ENCODE peak calls at places on chromosomes 3 and 15, in five cellular contexts. O is germinal center; Y is stimulated activated CD4-positive, alpha-beta T cell treated with anti-CD3 and anti-CD28 coated beads, Interleukin-2, amount 100 ng/mL, for 48 hours; F is Right ventricle myocardium inferior; Q is amniotic stem cell. E is an unnamed sample.

GRCh38 chr15:40739042-40739441 is 16.0 kb downstream of the RMDN3 start:
- DNase-seq in F (no peak), Y (no peak), O (no peak), Q (no peak), E (no peak)

GRCh38 chr15:37125143-37125542 is 24.8 kb upstream of the MEIS2 start:
- DNase-seq in Q (no peak), O (no peak), Y (no peak), F (no peak), E (no peak)

GRCh38 chr3:52090131-52090548 is 33.8 kb upstream of the DUSP7 start:
- DNase-seq in Q (peak), F (peak), Y (no peak), O (no peak), E (no peak)

GRCh38 chr3:114171677-114172076 is 7.2 kb downstream of the DRD3 start:
- DNase-seq in Y (no peak), O (no peak), F (peak), Q (no peak), E (no peak)

GRCh38 chr3:108354562-108354961 is 58.2 kb downstream of the HHLA2 start:
- DNase-seq in Y (no peak), O (no peak), F (no peak), Q (no peak), E (no peak)

GRCh38 chr3:62332771-62333381 is 40.5 kb downstream of the FEZF2 start:
- DNase-seq in Q (no peak), F (no peak), O (no peak), Y (no peak), E (no peak)

GRCh38 chr15:99283739-99284138 is 32.5 kb downstream of the LRRC28 start:
- DNase-seq in Y (no peak), F (no peak), Q (no peak), O (no peak), E (no peak)

GRCh38 chr3:63655519-63655918 is 3.0 kb downstream of the SNTN start:
- DNase-seq in Q (peak), Y (no peak), F (no peak), O (no peak), E (no peak)

GRCh38 chr3:38566215-38566528 is 70.0 kb downstream of the EXOG start:
- DNase-seq in Q (no peak), F (peak), Y (no peak), O (no peak), E (no peak)

GRCh38 chr3:122357828-122358617 is 25.0 kb downstream of the MIX23 start:
- DNase-seq in F (no peak), Y (no peak), Q (no peak), O (no peak), E (no peak)

GRCh38 chr3:127151992-127152391 is 40.9 kb upstream of the PRR23E start:
- DNase-seq in O (no peak), Q (no peak), Y (no peak), F (no peak), E (no peak)

GRCh38 chr3:48232734-48233133 is 8.2 kb upstream of the ZNF589 start:
- DNase-seq in Q (peak), O (peak), F (peak), Y (peak), E (peak)

GRCh38 chr3:110806924-110807323 is 264.7 kb upstream of the NECTIN3 start:
- DNase-seq in Y (no peak), Q (no peak), O (no peak), F (no peak), E (no peak)

GRCh38 chr15:42385980-42386695 is 26.8 kb downstream of the CAPN3 start:
- DNase-seq in F (no peak), O (no peak), Q (no peak), Y (no peak), E (no peak)

GRCh38 chr3:11238880-11239279 is 33.3 kb upstream of the ATG7 start:
- DNase-seq in Y (no peak), O (no peak), Q (peak), F (no peak), E (no peak)

GRCh38 chr15:42493694-42494093 is 1.7 kb upstream of the SNAP23 start:
- DNase-seq in Q (no peak), O (peak), Y (no peak), F (no peak), E (no peak)

GRCh38 chr15:67228286-67228685 is 26.2 kb downstream of the AAGAB start:
- DNase-seq in Y (no peak), F (no peak), Q (no peak), O (no peak), E (no peak)

GRCh38 chr15:60708684-60709083 is 229.7 kb upstream of the ICE2 start:
- DNase-seq in Y (no peak), Q (no peak), F (no peak), O (no peak), E (no peak)

GRCh38 chr3:94532951-94533350 is 470.1 kb downstream of the NSUN3 start:
- DNase-seq in F (no peak), O (no peak), Y (no peak), Q (no peak), E (no peak)

GRCh38 chr3:14441240-14441919 is 39.0 kb downstream of the SLC6A6 start:
- DNase-seq in Y (no peak), O (no peak), F (no peak), Q (no peak), E (no peak)

GRCh38 chr3:170485696-170486095 is 67.0 kb downstream of the CLDN11 start:
- DNase-seq in Y (no peak), Q (no peak), O (no peak), F (no peak), E (no peak)

GRCh38 chr15:44029003-44029402 is 166.1 kb downstream of the FRMD5 start:
- DNase-seq in F (no peak), Q (no peak), Y (no peak), O (no peak), E (no peak)

GRCh38 chr3:189588818-189589569 is 42.2 kb upstream of the TP63 start:
- DNase-seq in F (no peak), Y (no peak), O (no peak), Q (no peak), E (no peak)

GRCh38 chr15:42082141-42082540 is 12.2 kb downstream of the PLA2G4D start:
- DNase-seq in Y (no peak), O (no peak), F (no peak), Q (no peak), E (no peak)

GRCh38 chr3:41120461-41120860 is 78.8 kb upstream of the CTNNB1 start:
- DNase-seq in F (no peak), O (no peak), Q (no peak), Y (no peak), E (no peak)

GRCh38 chr3:155995525-155996370 is 124.6 kb upstream of the KCNAB1 start:
- DNase-seq in O (no peak), Y (no peak), F (no peak), Q (peak), E (peak)

GRCh38 chr3:12841085-12841969 is at the start of gene RPL32:
- DNase-seq in O (peak), Q (peak), Y (peak), F (peak), E (peak)

GRCh38 chr3:122533931-122534334 is 19.2 kb upstream of the KPNA1 start:
- DNase-seq in O (no peak), Q (peak), Y (peak), F (no peak), E (peak)